ENCODE peak calls at places on chromosomes 11 and 22, in ten cellular contexts. W, F, O, I, B, Z, X, K, P and G are unnamed samples. For H3K4me1, the result is how much of the 10 kb centered on the place peaks cover.

GRCh38 chr11:72769680-72770079 is 17.5 kb upstream of the ARAP1 start:
- DNase-seq in W (no peak), B (no peak), P (no peak), F (no peak), Z (no peak), K (no peak), I (no peak), X (no peak), O (no peak), G (no peak)

GRCh38 chr22:45254388-45254787 is 13.7 kb upstream of the KIAA0930 start:
- DNase-seq in I (no peak), Z (no peak), X (no peak), K (no peak), B (no peak), O (no peak), F (no peak), W (no peak), P (no peak), G (no peak)

GRCh38 chr11:10454506-10454901 is 560 bp upstream of the AMPD3 start:
- DNase-seq in B (no peak), Z (no peak), F (no peak), I (no peak), W (no peak), X (no peak), P (no peak), K (no peak), O (no peak), G (no peak)

GRCh38 chr11:67576742-67577475 is 6.7 kb upstream of the GSTP1 start:
- DNase-seq in O (no peak), B (peak), P (no peak), I (no peak), W (no peak), K (no peak), X (no peak), F (no peak), Z (no peak), G (no peak)

GRCh38 chr11:63609536-63609935 is 4.7 kb downstream of the PLAAT3 start:
- DNase-seq in X (no peak), K (no peak), O (no peak), F (no peak), Z (no peak), B (peak), W (no peak), I (no peak), P (peak), G (no peak)

GRCh38 chr11:86702387-86702983 is 30.1 kb upstream of the ME3 start:
- DNase-seq in F (no peak), B (no peak), O (no peak), X (no peak), I (no peak), Z (no peak), W (no peak), P (no peak), K (no peak), G (no peak)

GRCh38 chr22:36221799-36222751 is 17.3 kb downstream of the APOL2 start:
- DNase-seq in O (no peak), I (no peak), Z (peak), K (peak), F (peak), B (no peak), P (no peak), X (peak), W (no peak), G (peak)

GRCh38 chr11:110859240-110859835 is 147.1 kb upstream of the ARHGAP20 start:
- DNase-seq in K (no peak), B (no peak), F (no peak), I (no peak), W (no peak), O (no peak), P (no peak), Z (no peak), X (no peak), G (no peak)

GRCh38 chr11:2265396-2265795 is 5.0 kb downstream of the ASCL2 start:
- DNase-seq in B (no peak), P (no peak), F (no peak), I (no peak), Z (no peak), W (no peak), X (no peak), O (no peak), K (no peak), G (no peak)

GRCh38 chr11:73141031-73141308 is 1.1 kb downstream of the FCHSD2 start:
- DNase-seq in O (peak), X (no peak), F (no peak), P (no peak), I (no peak), K (peak), Z (peak), B (peak), W (no peak), G (no peak)

GRCh38 chr11:61345954-61346814 is 13.2 kb downstream of the TKFC start:
- DNase-seq in B (no peak), F (no peak), K (no peak), X (no peak), O (no peak), Z (no peak), W (no peak), I (no peak), P (no peak), G (no peak)

GRCh38 chr11:21582791-21583190 is 610.1 kb upstream of the ANO5 start:
- DNase-seq in W (no peak), K (no peak), B (no peak), P (no peak), Z (no peak), X (no peak), O (no peak), I (no peak), F (no peak), G (no peak)
- H3K27ac ChIP-seq in W (no peak), K (no peak), B (no peak), P (no peak), Z (no peak), X (no peak), O (no peak), I (no peak), F (no peak), G (no peak)

DNA sequence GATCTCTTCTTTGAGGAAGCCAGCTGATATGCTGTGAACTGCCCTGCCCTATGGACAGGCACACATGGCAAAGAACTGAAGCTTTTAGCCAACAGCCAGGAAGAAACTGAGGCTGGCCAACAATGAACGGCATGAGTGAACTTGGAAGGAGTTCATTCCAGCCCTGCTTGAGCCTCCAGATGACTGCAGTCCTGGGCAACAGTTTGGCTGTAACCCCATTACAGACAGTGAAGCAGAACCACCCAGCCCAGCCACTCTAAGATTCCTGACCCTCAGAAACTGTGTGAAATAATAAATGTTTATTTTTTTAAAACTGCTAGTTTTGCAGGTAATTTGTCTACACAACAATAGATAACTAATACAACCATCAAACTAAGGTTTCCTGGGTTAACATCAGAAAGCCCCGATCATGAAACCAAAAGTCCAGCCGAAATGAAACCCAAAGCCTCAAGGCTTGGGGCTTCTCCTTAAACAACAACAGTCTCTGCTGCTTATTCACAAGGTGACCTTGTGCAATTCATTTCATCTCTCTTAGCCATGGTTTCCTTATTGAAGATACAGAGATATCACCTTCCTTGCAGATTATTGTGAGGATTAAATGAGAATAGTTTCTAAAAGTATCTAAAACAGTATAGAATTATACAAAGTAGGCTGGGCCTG is 31.4 kb downstream of the PAK1 start:
- DNase-seq in P (no peak), Z (no peak), O (no peak), I (no peak), W (no peak), F (no peak), K (no peak), B (no peak), X (no peak), G (no peak)
- H3K4me1 ChIP-seq in P (under half), Z (under half), O (under half), I (under half), W (under half), F (under half), K (under half), B (under half), X (under half), G (under half)

GRCh38 chr11:75553182-75553581 is 8.9 kb upstream of the SERPINH1 start:
- DNase-seq in B (no peak), O (no peak), Z (no peak), X (no peak), P (no peak), W (no peak), I (no peak), F (no peak), K (no peak), G (no peak)

GRCh38 chr11:75557649-75558494 is 4.2 kb upstream of the SERPINH1 start:
- DNase-seq in Z (peak), F (peak), B (no peak), I (no peak), W (no peak), O (peak), X (no peak), K (no peak), P (no peak), G (no peak)

GRCh38 chr11:75554258-75555022 is 7.6 kb upstream of the SERPINH1 start:
- DNase-seq in K (no peak), O (peak), P (peak), B (no peak), X (peak), Z (peak), I (peak), F (peak), W (peak), G (no peak)

GRCh38 chr11:75555079-75555811 is 6.8 kb upstream of the SERPINH1 start:
- DNase-seq in Z (no peak), X (no peak), F (no peak), O (peak), I (no peak), P (no peak), W (no peak), B (no peak), K (no peak), G (no peak)

GRCh38 chr11:75553889-75554257 is 8.2 kb upstream of the SERPINH1 start:
- DNase-seq in W (no peak), Z (no peak), P (no peak), B (no peak), K (no peak), O (no peak), X (no peak), I (no peak), F (no peak), G (no peak)
- H3K27ac ChIP-seq in W (peak), Z (peak), P (peak), B (no peak), K (no peak), O (peak), X (no peak), I (no peak), F (peak), G (no peak)

GRCh38 chr22:21055880-21056319 is 10.2 kb downstream of the LRRC74B start:
- DNase-seq in X (peak), P (no peak), B (no peak), F (no peak), W (no peak), I (no peak), Z (no peak), O (no peak), K (no peak), G (no peak)
- H3K4me1 ChIP-seq in X (under half), P (under half), B (under half), F (under half), W (under half), I (under half), Z (under half), O (under half), K (under half), G (under half)

GRCh38 chr22:19687561-19688300 is 26.6 kb upstream of the SEPTIN5 start:
- DNase-seq in F (no peak), B (peak), P (no peak), W (no peak), X (no peak), I (no peak), K (no peak), Z (no peak), O (no peak), G (no peak)
- H3K27ac ChIP-seq in F (no peak), B (peak), P (no peak), W (no peak), X (no peak), I (no peak), K (no peak), Z (no peak), O (no peak), G (no peak)

GRCh38 chr11:71281901-71282300 is 29.5 kb upstream of the SHANK2 start:
- DNase-seq in I (no peak), K (no peak), W (no peak), F (no peak), P (no peak), O (no peak), X (no peak), B (no peak), Z (no peak), G (no peak)

GRCh38 chr11:71284525-71285092 is 32.2 kb upstream of the SHANK2 start:
- DNase-seq in I (no peak), Z (peak), K (no peak), X (no peak), F (no peak), B (peak), O (no peak), P (no peak), W (no peak), G (no peak)

GRCh38 chr11:71285111-71285510 is 32.7 kb upstream of the SHANK2 start:
- DNase-seq in F (no peak), I (no peak), O (no peak), P (no peak), B (no peak), W (no peak), K (no peak), X (no peak), Z (no peak), G (no peak)

GRCh38 chr11:71282581-71283351 is 30.4 kb upstream of the SHANK2 start:
- DNase-seq in B (peak), P (no peak), K (no peak), O (no peak), W (no peak), X (no peak), Z (no peak), I (peak), F (no peak), G (no peak)

DNA sequence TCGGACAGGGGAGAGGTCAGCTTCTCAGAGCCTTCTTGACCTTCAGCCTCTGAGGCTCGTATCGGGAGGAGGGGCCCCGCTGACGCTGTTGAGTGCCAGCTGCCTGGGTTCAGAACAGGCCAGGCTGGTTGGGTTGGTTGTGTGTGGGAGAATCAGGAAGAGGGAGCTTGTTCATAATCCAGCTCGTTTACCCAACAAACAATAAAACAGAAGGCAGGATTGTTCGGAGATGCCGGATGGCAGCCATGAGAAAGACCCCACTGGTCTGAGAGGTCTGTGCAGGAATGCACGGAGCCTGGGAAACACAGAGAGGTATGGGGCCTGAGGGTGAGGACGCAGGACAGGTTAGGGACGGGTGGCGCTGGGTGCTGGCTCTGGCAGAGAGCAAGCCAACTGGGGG is 31.6 kb upstream of the SHANK2 start:
- DNase-seq in O (no peak), K (no peak), X (no peak), B (peak), Z (peak), P (no peak), I (peak), W (no peak), F (no peak), G (no peak)
- H3K4me1 ChIP-seq in O (under half), K (under half), X (under half), B (under half), Z (under half), P (under half), I (under half), W (under half), F (under half), G (under half)